ENCODE peak calls at places on chromosomes 13 and 19, in six cellular contexts. V is SK-N-SH, Y is H1, U is K562, C is GM12878, O is HepG2. D is an unnamed sample.

GRCh38 chr19:30135797-30136196 is 193.8 kb downstream of the URI1 start:
- DNase-seq in O (no peak), C (no peak), Y (no peak), V (peak), U (no peak), D (no peak)

GRCh38 chr19:7292950-7293794 is 1.0 kb downstream of the INSR start:
- DNase-seq in C (no peak), Y (no peak), U (peak), O (peak), V (peak), D (peak)

GRCh38 chr13:106464076-106464475 is 71.4 kb downstream of the EFNB2 start:
- DNase-seq in O (no peak), U (no peak), V (no peak), Y (no peak), C (no peak), D (peak)

GRCh38 chr13:53161231-53161630 is 132.6 kb downstream of the OLFM4 start:
- DNase-seq in U (no peak), O (no peak), Y (no peak), V (no peak), C (no peak), D (no peak)

GRCh38 chr19:55087542-55087935 is 11.9 kb downstream of the EPS8L1 start:
- DNase-seq in Y (no peak), O (no peak), C (no peak), U (no peak), V (no peak), D (no peak)

GRCh38 chr19:14002571-14003278 is 3.4 kb downstream of the RFX1 start:
- DNase-seq in Y (no peak), U (peak), O (no peak), V (no peak), C (peak), D (no peak)

GRCh38 chr19:31318790-31319189 is 30.4 kb downstream of the TSHZ3 start:
- DNase-seq in V (no peak), C (no peak), Y (no peak), O (no peak), U (no peak), D (no peak)

GRCh38 chr13:35388979-35389378 is 87.5 kb downstream of the MAB21L1 start:
- DNase-seq in V (peak), U (no peak), O (no peak), Y (no peak), C (no peak), D (no peak)

GRCh38 chr13:35727881-35728280 is 251.4 kb upstream of the MAB21L1 start:
- DNase-seq in U (no peak), Y (no peak), O (no peak), V (no peak), C (no peak), D (no peak)

GRCh38 chr19:48064509-48064908 is 20.6 kb upstream of the CABP5 start:
- DNase-seq in V (no peak), C (no peak), Y (peak), O (no peak), U (no peak), D (no peak)

GRCh38 chr13:95893861-95894260 is 159.3 kb downstream of the UGGT2 start:
- DNase-seq in C (no peak), V (no peak), Y (no peak), O (no peak), U (no peak), D (no peak)

GRCh38 chr19:16288544-16288943 is 36.1 kb upstream of the KLF2 start:
- DNase-seq in V (no peak), U (no peak), O (no peak), C (no peak), Y (no peak), D (no peak)

GRCh38 chr19:36665832-36666231 is 805 bp downstream of the ZNF461 start:
- DNase-seq in Y (no peak), C (no peak), O (no peak), V (peak), U (no peak), D (no peak)

GRCh38 chr19:48818234-48818823 is 7.5 kb upstream of the BCAT2 start:
- DNase-seq in C (no peak), V (no peak), Y (no peak), O (no peak), U (no peak), D (no peak)

GRCh38 chr19:2758601-2759313 is 18.9 kb upstream of the SLC39A3 start:
- DNase-seq in C (no peak), O (no peak), V (no peak), Y (no peak), U (no peak), D (no peak)

GRCh38 chr19:33473644-33474305 is 47.8 kb downstream of the PEPD start:
- DNase-seq in U (no peak), C (no peak), Y (no peak), V (no peak), O (no peak), D (no peak)

GRCh38 chr19:5470264-5470671 is 15.1 kb downstream of the ZNRF4 start:
- DNase-seq in O (peak), Y (no peak), V (no peak), C (no peak), U (no peak), D (no peak)
- TF ChIP-seq GABPA in O (no peak), Y (no peak), V (no peak), C (no peak), U (no peak), D (no peak)

GRCh38 chr19:900302-901111 is 7.2 kb downstream of the RNU6-9 start:
- DNase-seq in V (peak), C (no peak), O (no peak), U (peak), Y (no peak), D (no peak)

GRCh38 chr19:901216-902092 is 8.2 kb downstream of the RNU6-9 start:
- DNase-seq in Y (no peak), V (no peak), O (no peak), C (no peak), U (no peak), D (no peak)

GRCh38 chr19:903266-903797 is 9.7 kb downstream of the R3HDM4 start:
- DNase-seq in V (peak), C (no peak), U (no peak), O (no peak), Y (no peak), D (no peak)

GRCh38 chr19:902446-903226 is 9.4 kb downstream of the RNU6-9 start:
- DNase-seq in C (no peak), U (no peak), O (no peak), V (no peak), Y (no peak), D (no peak)

DNA sequence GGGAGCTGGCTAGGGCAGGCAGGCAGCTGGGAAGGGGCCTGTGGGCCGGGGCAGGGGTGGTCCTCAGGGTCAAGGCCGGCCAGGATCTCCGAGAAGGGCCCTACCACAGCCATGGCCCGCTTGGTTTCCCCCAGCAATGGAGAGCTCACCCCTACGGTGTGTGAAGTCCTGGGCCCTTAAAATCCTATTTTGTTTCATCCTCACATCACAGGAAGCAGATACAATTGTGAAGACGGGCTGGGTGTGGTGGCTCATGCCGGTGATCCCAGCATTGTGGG is 8.7 kb downstream of the RNU6-9 start:
- DNase-seq in Y (no peak), C (no peak), V (no peak), U (no peak), O (no peak), D (no peak)
- H3K4me3 ChIP-seq in Y (no peak), C (no peak), V (no peak), U (no peak), O (no peak), D (no peak)

GRCh38 chr13:98581971-98582702 is 5.2 kb upstream of the STK24 start:
- DNase-seq in V (no peak), C (no peak), Y (no peak), U (no peak), O (no peak), D (no peak)
- TF ChIP-seq GABPA in V (no peak), C (no peak), Y (no peak), U (no peak), O (no peak), D (no peak)

GRCh38 chr19:4391701-4392543 is 8.4 kb downstream of the SH3GL1 start:
- DNase-seq in O (peak), U (no peak), C (no peak), V (no peak), Y (no peak), D (no peak)
- H3K4me3 ChIP-seq in O (peak), U (no peak), C (no peak), V (no peak), Y (no peak), D (no peak)

DNA sequence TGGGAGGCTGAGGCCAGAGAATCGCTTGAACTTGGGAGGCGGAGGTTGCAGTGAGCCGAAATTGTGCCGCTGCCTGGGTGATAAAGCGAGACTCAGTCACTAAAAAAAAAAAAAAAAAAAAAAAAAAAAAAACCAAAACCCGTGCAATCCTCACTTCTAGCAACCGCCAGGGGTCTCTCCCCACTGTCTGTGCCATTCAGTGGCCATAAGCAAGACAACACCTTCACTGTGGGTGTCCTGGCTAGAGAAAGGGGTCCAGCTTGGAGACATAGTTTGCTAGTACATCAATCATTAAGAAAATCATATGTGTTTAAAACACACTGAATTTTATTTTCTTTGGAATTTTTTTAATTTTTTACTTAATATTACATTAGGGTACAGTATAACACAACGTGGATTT is 68.2 kb downstream of the RASL11A start:
- DNase-seq in C (no peak), Y (no peak), V (peak), O (peak), U (peak), D (no peak)
- TF ChIP-seq GABPA in C (no peak), Y (no peak), V (no peak), O (no peak), U (no peak), D (no peak)

DNA sequence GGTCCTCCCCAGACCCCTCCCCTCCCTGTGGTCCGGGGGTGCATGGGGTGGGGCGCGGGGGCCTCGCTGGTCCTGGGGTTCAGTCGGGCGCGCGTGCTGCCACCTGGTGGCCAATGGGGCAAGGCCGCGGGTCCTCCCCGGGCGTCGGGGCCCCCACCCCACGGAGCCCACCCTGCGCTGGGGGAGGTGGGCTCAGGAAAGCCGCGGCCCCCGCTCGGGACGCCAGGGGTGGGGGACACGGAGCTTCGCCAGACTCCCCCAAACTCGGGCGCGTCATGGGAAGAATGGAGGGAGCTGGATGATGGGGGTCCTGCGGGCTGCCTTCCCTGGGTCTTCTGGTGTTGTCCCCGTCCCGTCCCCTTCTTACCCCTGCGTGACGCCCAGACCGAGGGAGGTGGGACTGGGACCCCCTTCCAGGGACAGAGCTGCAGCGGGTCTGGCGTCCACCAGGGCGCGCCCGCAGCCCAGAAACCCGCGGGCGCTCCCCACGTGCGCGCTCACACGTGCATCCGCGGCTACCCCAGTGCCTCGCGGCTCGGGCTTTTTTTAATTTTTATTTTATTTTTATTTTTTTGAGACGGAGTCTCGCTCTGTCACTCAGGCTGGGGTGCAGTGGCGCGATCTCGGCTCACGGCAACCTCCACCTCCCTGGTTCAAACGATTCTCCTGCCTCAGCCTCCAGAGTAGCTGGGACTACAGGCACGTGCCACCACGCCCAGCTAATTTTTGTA is 19.8 kb upstream of the TCF3 start:
- DNase-seq in C (no peak), Y (no peak), V (peak), O (no peak), U (peak), D (peak)
- H3K4me3 ChIP-seq in C (peak), Y (peak), V (peak), O (peak), U (peak), D (peak)

GRCh38 chr19:18425515-18426415 is 6.6 kb downstream of the SSBP4 start:
- DNase-seq in U (no peak), C (no peak), O (no peak), V (no peak), Y (no peak), D (no peak)
- TF ChIP-seq GABPA in U (no peak), C (no peak), O (no peak), V (no peak), Y (no peak), D (no peak)

DNA sequence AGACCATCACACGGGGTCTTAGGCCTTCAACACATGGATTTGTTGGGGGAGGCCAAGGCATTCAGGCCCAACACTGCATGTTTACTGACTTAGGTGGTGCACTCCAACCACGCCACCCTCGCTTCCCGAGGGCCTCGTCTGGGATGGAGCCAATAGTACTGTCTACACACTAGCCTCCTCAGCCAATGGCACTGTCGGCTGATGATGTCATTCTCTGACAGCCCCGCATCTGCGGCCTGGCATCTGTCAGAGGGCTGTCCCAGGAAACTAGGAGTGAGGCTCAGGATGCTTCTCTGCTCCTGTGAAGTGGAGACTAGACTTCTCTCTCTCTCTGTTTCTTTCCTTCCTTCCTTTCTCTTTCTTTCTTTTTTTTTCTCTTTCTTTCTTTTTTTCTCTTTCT is 96.7 kb downstream of the TEX26 start:
- DNase-seq in U (no peak), C (no peak), V (peak), Y (no peak), O (no peak), D (no peak)
- H3K4me3 ChIP-seq in U (no peak), C (no peak), V (no peak), Y (no peak), O (no peak), D (no peak)

GRCh38 chr19:45567609-45568008 is 17.0 kb downstream of the OPA3 start:
- DNase-seq in U (no peak), C (no peak), Y (no peak), O (no peak), V (no peak), D (no peak)
- TF ChIP-seq GABPA in U (no peak), C (no peak), Y (no peak), O (no peak), V (no peak), D (no peak)